ENCODE peak calls at places on chromosomes 12 and 14, in four cellular contexts. One of them, this sample, is unnamed.

GRCh38 chr14:26963696-26964095 is 365.9 kb upstream of the NOVA1 start:
- DNase-seq in lower leg skin: no peak
- DNase-seq in mucosa of descending colon: no peak
- DNase-seq in Panc1: no peak
- DNase-seq in this sample: no peak

GRCh38 chr12:129067482-129067881 is 214.2 kb downstream of the GLT1D1 start:
- DNase-seq in mucosa of descending colon: no peak
- DNase-seq in Panc1: no peak
- DNase-seq in lower leg skin: no peak
- DNase-seq in this sample: no peak

GRCh38 chr14:38210168-38210567 is 2.5 kb downstream of the SSTR1 start:
- DNase-seq in mucosa of descending colon: peak
- DNase-seq in lower leg skin: no peak
- DNase-seq in Panc1: no peak
- DNase-seq in this sample: no peak

GRCh38 chr14:26377150-26377549 is 220.7 kb downstream of the NOVA1 start:
- DNase-seq in mucosa of descending colon: no peak
- DNase-seq in Panc1: no peak
- DNase-seq in lower leg skin: no peak
- DNase-seq in this sample: no peak

GRCh38 chr12:101110856-101111255 is 99.2 kb downstream of the SLC5A8 start:
- DNase-seq in mucosa of descending colon: no peak
- DNase-seq in lower leg skin: no peak
- DNase-seq in Panc1: no peak
- DNase-seq in this sample: no peak

GRCh38 chr14:89422181-89422951 is 5.3 kb upstream of the FOXN3 start:
- DNase-seq in lower leg skin: no peak
- DNase-seq in Panc1: no peak
- DNase-seq in mucosa of descending colon: peak
- DNase-seq in this sample: no peak

GRCh38 chr14:24339284-24340151 is at the start of gene RIPK3:
- DNase-seq in mucosa of descending colon: peak
- DNase-seq in lower leg skin: peak
- DNase-seq in Panc1: no peak
- DNase-seq in this sample: no peak

GRCh38 chr12:115341442-115341841 is 657.5 kb upstream of the TBX3 start:
- DNase-seq in Panc1: peak
- DNase-seq in mucosa of descending colon: peak
- DNase-seq in lower leg skin: peak
- DNase-seq in this sample: peak

GRCh38 chr12:99057670-99058069 is 412.6 kb downstream of the APAF1 start:
- DNase-seq in mucosa of descending colon: no peak
- DNase-seq in Panc1: no peak
- DNase-seq in lower leg skin: no peak
- DNase-seq in this sample: no peak

DNA sequence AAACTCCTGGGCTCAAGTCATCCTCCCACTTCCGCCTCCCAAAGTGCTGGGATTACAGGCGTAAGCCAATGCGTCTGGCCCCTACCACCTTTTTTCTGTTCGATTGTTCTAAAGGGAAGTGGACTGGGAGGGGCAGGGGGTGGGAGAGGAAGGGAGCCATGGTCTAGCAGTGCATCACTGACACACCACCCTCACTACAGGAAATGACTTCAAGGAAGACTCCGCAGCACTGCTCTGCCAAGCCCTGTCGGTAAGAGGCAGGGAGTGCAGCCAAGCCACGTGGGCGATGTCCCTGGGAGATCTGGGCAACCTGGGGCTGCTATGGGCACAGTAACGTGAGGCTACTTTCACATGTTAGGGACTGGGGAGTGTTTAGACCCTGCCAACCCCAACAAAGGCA is 18.0 kb downstream of the LRRC74A start:
- DNase-seq in Panc1: peak
- DNase-seq in lower leg skin: peak
- DNase-seq in mucosa of descending colon: no peak
- DNase-seq in this sample: peak
- TF ChIP-seq CTCF in Panc1: no peak
- TF ChIP-seq CTCF in lower leg skin: no peak
- TF ChIP-seq CTCF in mucosa of descending colon: no peak
- TF ChIP-seq CTCF in this sample: no peak

GRCh38 chr14:68088463-68088862 is 268.9 kb downstream of the RAD51B start:
- DNase-seq in mucosa of descending colon: no peak
- DNase-seq in Panc1: peak
- DNase-seq in lower leg skin: no peak
- DNase-seq in this sample: no peak

GRCh38 chr14:68089146-68089715 is 269.7 kb downstream of the RAD51B start:
- DNase-seq in lower leg skin: no peak
- DNase-seq in Panc1: peak
- DNase-seq in mucosa of descending colon: no peak
- DNase-seq in this sample: no peak

GRCh38 chr14:68084256-68084655 is 264.7 kb downstream of the RAD51B start:
- DNase-seq in Panc1: no peak
- DNase-seq in lower leg skin: no peak
- DNase-seq in mucosa of descending colon: no peak
- DNase-seq in this sample: no peak

GRCh38 chr14:68082698-68083291 is 263.2 kb downstream of the RAD51B start:
- DNase-seq in lower leg skin: no peak
- DNase-seq in mucosa of descending colon: no peak
- DNase-seq in Panc1: no peak
- DNase-seq in this sample: no peak

GRCh38 chr14:68085742-68086141 is 266.2 kb downstream of the RAD51B start:
- DNase-seq in lower leg skin: no peak
- DNase-seq in mucosa of descending colon: peak
- DNase-seq in Panc1: no peak
- DNase-seq in this sample: no peak
- TF ChIP-seq CTCF in lower leg skin: no peak
- TF ChIP-seq CTCF in mucosa of descending colon: no peak
- TF ChIP-seq CTCF in Panc1: no peak
- TF ChIP-seq CTCF in this sample: no peak

GRCh38 chr12:43282106-43282505 is 269.9 kb downstream of the ADAMTS20 start:
- DNase-seq in mucosa of descending colon: no peak
- DNase-seq in lower leg skin: no peak
- DNase-seq in Panc1: no peak
- DNase-seq in this sample: no peak
- TF ChIP-seq CTCF in mucosa of descending colon: no peak
- TF ChIP-seq CTCF in lower leg skin: no peak
- TF ChIP-seq CTCF in Panc1: no peak
- TF ChIP-seq CTCF in this sample: peak

GRCh38 chr12:6273931-6274687 is 36.4 kb upstream of the PLEKHG6 start:
- DNase-seq in Panc1: no peak
- DNase-seq in lower leg skin: no peak
- DNase-seq in mucosa of descending colon: peak
- DNase-seq in this sample: no peak

GRCh38 chr12:6272300-6273208 is 37.9 kb upstream of the PLEKHG6 start:
- DNase-seq in lower leg skin: no peak
- DNase-seq in mucosa of descending colon: peak
- DNase-seq in Panc1: no peak
- DNase-seq in this sample: no peak

GRCh38 chr12:6271281-6271680 is 39.2 kb upstream of the PLEKHG6 start:
- DNase-seq in mucosa of descending colon: no peak
- DNase-seq in lower leg skin: no peak
- DNase-seq in Panc1: no peak
- DNase-seq in this sample: no peak

GRCh38 chr12:6275609-6276246 is 34.8 kb upstream of the PLEKHG6 start:
- DNase-seq in Panc1: no peak
- DNase-seq in lower leg skin: no peak
- DNase-seq in mucosa of descending colon: peak
- DNase-seq in this sample: no peak

DNA sequence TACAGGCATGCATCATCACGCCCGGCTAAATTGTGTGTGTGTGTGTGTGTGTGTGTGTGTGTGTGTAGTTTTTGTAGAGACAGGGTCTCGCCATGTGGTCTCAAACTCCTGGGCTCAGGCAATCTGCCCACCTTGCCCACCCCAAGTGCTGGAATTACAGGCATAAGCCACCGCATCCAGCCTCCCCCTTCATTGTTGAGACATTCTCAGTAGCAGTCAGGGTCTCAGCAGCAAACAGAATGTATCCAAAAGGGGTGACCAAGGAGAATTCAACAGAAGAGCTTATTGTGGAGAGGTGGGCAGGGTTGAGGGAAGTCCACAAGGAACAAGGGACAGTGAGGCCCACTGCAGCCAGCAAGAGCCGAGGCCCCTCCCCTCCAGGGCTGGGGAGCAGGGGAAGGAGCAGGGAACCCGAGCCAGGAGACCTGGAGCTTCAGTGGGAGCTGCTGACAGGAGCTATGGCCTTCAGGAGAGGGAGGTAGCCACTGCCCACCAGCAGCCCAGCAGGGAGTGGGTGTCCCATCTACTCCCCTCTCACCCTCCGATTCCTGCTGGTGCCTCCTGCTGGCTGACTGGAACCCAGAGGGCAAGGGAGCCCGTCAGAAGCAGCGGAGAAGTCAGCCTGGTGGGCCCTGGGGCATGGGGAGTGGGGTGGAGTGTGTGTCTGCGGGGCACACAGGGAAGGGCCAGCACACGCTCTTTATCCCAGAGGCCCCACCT is 37.1 kb upstream of the PLEKHG6 start:
- DNase-seq in mucosa of descending colon: peak
- DNase-seq in lower leg skin: no peak
- DNase-seq in Panc1: no peak
- DNase-seq in this sample: no peak
- TF ChIP-seq CTCF in mucosa of descending colon: no peak
- TF ChIP-seq CTCF in lower leg skin: no peak
- TF ChIP-seq CTCF in Panc1: no peak
- TF ChIP-seq CTCF in this sample: no peak

GRCh38 chr12:111788178-111788654 is 21.5 kb downstream of the ALDH2 start:
- DNase-seq in mucosa of descending colon: no peak
- DNase-seq in lower leg skin: no peak
- DNase-seq in Panc1: peak
- DNase-seq in this sample: no peak
- TF ChIP-seq CTCF in mucosa of descending colon: no peak
- TF ChIP-seq CTCF in lower leg skin: no peak
- TF ChIP-seq CTCF in Panc1: no peak
- TF ChIP-seq CTCF in this sample: no peak

DNA sequence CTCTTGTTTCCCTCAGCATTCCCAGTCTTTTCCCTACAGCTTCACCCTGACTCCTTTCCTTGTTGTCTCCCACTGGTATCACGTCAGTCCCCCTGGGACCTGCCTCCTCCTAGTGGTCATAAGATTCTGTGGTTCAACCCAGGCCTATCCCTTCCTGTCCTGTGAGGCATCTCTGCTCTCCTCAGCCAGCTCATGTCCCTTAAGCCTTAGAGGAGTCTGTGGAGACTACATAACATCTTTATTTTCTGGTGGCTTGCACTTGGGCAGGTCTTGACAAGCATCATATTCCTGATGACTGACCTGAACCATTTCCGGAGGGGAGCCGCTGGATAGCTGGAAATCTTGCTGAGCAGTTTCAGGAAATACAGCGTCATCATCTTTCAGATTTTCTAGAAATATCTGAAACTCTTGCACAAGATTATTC is 698 bp downstream of the C12orf71 start:
- DNase-seq in lower leg skin: no peak
- DNase-seq in mucosa of descending colon: no peak
- DNase-seq in Panc1: no peak
- DNase-seq in this sample: no peak
- TF ChIP-seq CTCF in lower leg skin: no peak
- TF ChIP-seq CTCF in mucosa of descending colon: no peak
- TF ChIP-seq CTCF in Panc1: peak
- TF ChIP-seq CTCF in this sample: no peak

DNA sequence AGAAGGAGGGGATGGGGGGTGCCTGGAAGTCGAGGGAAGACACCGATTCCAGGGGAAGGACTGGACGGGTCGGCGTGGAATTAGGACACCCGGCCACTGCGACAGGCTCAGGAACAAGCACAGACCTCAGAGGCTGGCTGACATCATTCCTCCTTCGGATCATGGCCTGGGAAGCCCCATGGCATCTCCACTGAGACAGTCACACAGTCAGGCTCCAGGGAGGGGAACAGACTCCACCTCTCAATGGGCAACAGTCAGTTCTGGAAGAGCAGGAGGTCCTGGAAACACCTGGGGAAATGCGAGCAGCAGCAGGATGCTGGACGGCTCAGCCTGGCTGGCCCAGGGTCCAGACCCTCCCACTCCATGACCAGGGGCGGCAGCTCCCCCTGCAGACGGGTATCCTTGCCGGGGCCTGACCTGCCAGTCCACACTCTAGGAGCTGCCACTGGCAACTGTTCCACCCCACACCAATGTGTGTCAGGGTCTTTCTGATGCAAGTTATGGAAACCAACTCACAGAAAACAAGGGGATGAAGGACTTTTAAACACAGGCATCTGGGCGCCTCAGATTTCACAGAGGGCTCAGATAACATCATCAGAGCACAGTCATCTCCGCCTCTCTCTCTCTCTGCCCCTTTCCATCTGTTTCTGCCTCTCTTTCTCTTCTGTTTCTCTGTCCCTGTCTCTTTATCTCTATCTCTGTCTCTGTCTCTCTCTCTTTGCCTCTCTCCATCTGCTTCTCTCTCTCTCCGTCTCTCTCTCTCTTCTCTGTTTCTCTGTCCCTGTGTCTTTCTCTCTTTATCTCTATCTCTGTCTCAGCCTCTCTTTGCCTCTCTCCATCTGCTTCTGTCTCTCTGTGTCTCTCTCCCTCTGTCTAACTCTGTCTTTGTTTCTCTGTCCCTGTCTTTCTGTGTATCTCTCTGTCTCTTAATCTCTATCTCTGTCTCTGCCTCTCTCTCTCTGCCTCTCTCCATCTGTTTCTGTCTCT is 67.6 kb upstream of the FBRSL1 start:
- DNase-seq in mucosa of descending colon: no peak
- DNase-seq in lower leg skin: no peak
- DNase-seq in Panc1: no peak
- DNase-seq in this sample: no peak
- TF ChIP-seq CTCF in mucosa of descending colon: no peak
- TF ChIP-seq CTCF in lower leg skin: no peak
- TF ChIP-seq CTCF in Panc1: no peak
- TF ChIP-seq CTCF in this sample: no peak

DNA sequence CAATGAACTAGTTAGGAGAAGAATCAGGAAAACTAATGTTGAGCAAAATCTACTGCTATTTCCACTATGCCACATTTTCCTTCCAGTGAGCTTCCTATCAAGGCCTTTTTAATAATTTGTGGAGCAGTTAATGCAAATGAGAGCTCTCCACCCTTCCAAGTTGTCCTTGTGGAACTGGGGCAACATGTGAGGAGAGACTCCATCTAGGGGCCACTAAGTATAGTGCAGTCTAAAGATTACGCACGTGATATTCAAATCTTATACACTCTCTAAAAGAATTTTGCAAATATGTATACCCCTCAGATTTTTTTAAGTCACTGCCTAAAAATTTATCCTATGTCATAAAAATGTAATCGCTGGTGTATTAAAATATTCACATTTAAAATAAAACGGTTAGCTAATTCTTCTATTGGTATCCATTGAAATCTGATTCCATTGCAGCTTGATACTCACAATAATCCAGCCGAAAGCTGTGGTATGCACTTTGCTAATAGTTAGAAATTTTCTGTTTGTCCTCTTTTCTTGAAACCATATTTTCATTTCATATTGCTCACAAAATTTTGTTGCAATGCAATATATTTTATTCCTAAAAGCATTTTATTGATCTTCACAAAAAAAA is 100.1 kb downstream of the PAH start:
- DNase-seq in mucosa of descending colon: no peak
- DNase-seq in lower leg skin: no peak
- DNase-seq in Panc1: peak
- DNase-seq in this sample: no peak
- TF ChIP-seq CTCF in mucosa of descending colon: peak
- TF ChIP-seq CTCF in lower leg skin: no peak
- TF ChIP-seq CTCF in Panc1: peak
- TF ChIP-seq CTCF in this sample: peak